ENCODE peak calls at places on chromosomes 3 and 15, in eight cellular contexts. One of them, this sample, is unnamed.

GRCh38 chr3:123347691-123348264 is 101.1 kb downstream of the ADCY5 start:
- DNase-seq in NCI-H460: no peak
- DNase-seq in NCI-H1694 treated with DMSO at 0.1 percent for 48 hours: no peak
- DNase-seq in effector memory CD8-positive, alpha-beta T cell: no peak
- DNase-seq in mucosa of descending colon: no peak
- DNase-seq in HCT116: no peak
- DNase-seq in lower leg skin: no peak
- DNase-seq in fibroblast of mammary gland: no peak
- DNase-seq in this sample: no peak

GRCh38 chr3:150703756-150704344 is at the start of gene ERICH6:
- DNase-seq in NCI-H460: peak
- DNase-seq in NCI-H1694 treated with DMSO at 0.1 percent for 48 hours: peak
- DNase-seq in effector memory CD8-positive, alpha-beta T cell: peak
- DNase-seq in mucosa of descending colon: peak
- DNase-seq in HCT116: peak
- DNase-seq in lower leg skin: peak
- DNase-seq in fibroblast of mammary gland: peak
- DNase-seq in this sample: peak

GRCh38 chr15:75029378-75030022 is 6.1 kb downstream of the PPCDC start:
- DNase-seq in NCI-H460: peak
- DNase-seq in NCI-H1694 treated with DMSO at 0.1 percent for 48 hours: peak
- DNase-seq in effector memory CD8-positive, alpha-beta T cell: peak
- DNase-seq in mucosa of descending colon: peak
- DNase-seq in HCT116: peak
- DNase-seq in lower leg skin: peak
- DNase-seq in fibroblast of mammary gland: peak
- DNase-seq in this sample: no peak

GRCh38 chr3:67437789-67438188 is 216.6 kb downstream of the SUCLG2 start:
- DNase-seq in NCI-H460: no peak
- DNase-seq in NCI-H1694 treated with DMSO at 0.1 percent for 48 hours: no peak
- DNase-seq in effector memory CD8-positive, alpha-beta T cell: no peak
- DNase-seq in mucosa of descending colon: no peak
- DNase-seq in HCT116: no peak
- DNase-seq in lower leg skin: no peak
- DNase-seq in fibroblast of mammary gland: no peak
- DNase-seq in this sample: no peak

GRCh38 chr3:59480486-59480995 is 430.7 kb upstream of the CFAP20DC start:
- DNase-seq in NCI-H460: no peak
- DNase-seq in NCI-H1694 treated with DMSO at 0.1 percent for 48 hours: no peak
- DNase-seq in effector memory CD8-positive, alpha-beta T cell: no peak
- DNase-seq in mucosa of descending colon: no peak
- DNase-seq in HCT116: no peak
- DNase-seq in lower leg skin: no peak
- DNase-seq in fibroblast of mammary gland: peak
- DNase-seq in this sample: no peak

GRCh38 chr15:74777769-74778598 is 3.9 kb upstream of the CSK start:
- DNase-seq in NCI-H460: no peak
- DNase-seq in NCI-H1694 treated with DMSO at 0.1 percent for 48 hours: no peak
- DNase-seq in effector memory CD8-positive, alpha-beta T cell: no peak
- DNase-seq in mucosa of descending colon: peak
- DNase-seq in HCT116: no peak
- DNase-seq in lower leg skin: no peak
- DNase-seq in fibroblast of mammary gland: no peak
- DNase-seq in this sample: no peak

GRCh38 chr15:91603681-91604080 is 249.8 kb upstream of the SLCO3A1 start:
- DNase-seq in NCI-H460: no peak
- DNase-seq in NCI-H1694 treated with DMSO at 0.1 percent for 48 hours: no peak
- DNase-seq in effector memory CD8-positive, alpha-beta T cell: no peak
- DNase-seq in mucosa of descending colon: no peak
- DNase-seq in HCT116: no peak
- DNase-seq in lower leg skin: no peak
- DNase-seq in fibroblast of mammary gland: peak
- DNase-seq in this sample: no peak

GRCh38 chr3:56593455-56594158 is 36.6 kb downstream of the CCDC66 start:
- DNase-seq in NCI-H460: no peak
- DNase-seq in NCI-H1694 treated with DMSO at 0.1 percent for 48 hours: no peak
- DNase-seq in effector memory CD8-positive, alpha-beta T cell: peak
- DNase-seq in mucosa of descending colon: no peak
- DNase-seq in HCT116: no peak
- DNase-seq in lower leg skin: no peak
- DNase-seq in fibroblast of mammary gland: no peak
- DNase-seq in this sample: no peak

GRCh38 chr3:17800232-17800631 is 57.8 kb upstream of the TBC1D5 start:
- DNase-seq in NCI-H460: no peak
- DNase-seq in NCI-H1694 treated with DMSO at 0.1 percent for 48 hours: no peak
- DNase-seq in effector memory CD8-positive, alpha-beta T cell: no peak
- DNase-seq in mucosa of descending colon: no peak
- DNase-seq in HCT116: no peak
- DNase-seq in lower leg skin: no peak
- DNase-seq in fibroblast of mammary gland: peak
- DNase-seq in this sample: no peak

GRCh38 chr3:55286695-55287094 is 200.4 kb downstream of the WNT5A start:
- DNase-seq in NCI-H460: no peak
- DNase-seq in NCI-H1694 treated with DMSO at 0.1 percent for 48 hours: no peak
- DNase-seq in effector memory CD8-positive, alpha-beta T cell: no peak
- DNase-seq in mucosa of descending colon: no peak
- DNase-seq in HCT116: no peak
- DNase-seq in lower leg skin: no peak
- DNase-seq in fibroblast of mammary gland: no peak
- DNase-seq in this sample: no peak

GRCh38 chr3:22245122-22245521 is 494.1 kb upstream of the ZNF385D start:
- DNase-seq in NCI-H460: no peak
- DNase-seq in NCI-H1694 treated with DMSO at 0.1 percent for 48 hours: no peak
- DNase-seq in effector memory CD8-positive, alpha-beta T cell: no peak
- DNase-seq in mucosa of descending colon: no peak
- DNase-seq in HCT116: no peak
- DNase-seq in lower leg skin: peak
- DNase-seq in fibroblast of mammary gland: peak
- DNase-seq in this sample: no peak

GRCh38 chr3:142004025-142004424 is 127.6 kb downstream of the ATP1B3 start:
- DNase-seq in NCI-H460: no peak
- DNase-seq in NCI-H1694 treated with DMSO at 0.1 percent for 48 hours: no peak
- DNase-seq in effector memory CD8-positive, alpha-beta T cell: no peak
- DNase-seq in mucosa of descending colon: no peak
- DNase-seq in HCT116: no peak
- DNase-seq in lower leg skin: no peak
- DNase-seq in fibroblast of mammary gland: no peak
- DNase-seq in this sample: no peak

GRCh38 chr15:85168642-85169173 is 187.1 kb downstream of the PDE8A start:
- DNase-seq in NCI-H460: no peak
- DNase-seq in NCI-H1694 treated with DMSO at 0.1 percent for 48 hours: peak
- DNase-seq in effector memory CD8-positive, alpha-beta T cell: peak
- DNase-seq in mucosa of descending colon: peak
- DNase-seq in HCT116: peak
- DNase-seq in lower leg skin: no peak
- DNase-seq in fibroblast of mammary gland: peak
- DNase-seq in this sample: no peak

GRCh38 chr3:45906681-45907220 is 20.4 kb downstream of the CCR9 start:
- DNase-seq in NCI-H460: no peak
- DNase-seq in NCI-H1694 treated with DMSO at 0.1 percent for 48 hours: no peak
- DNase-seq in effector memory CD8-positive, alpha-beta T cell: no peak
- DNase-seq in mucosa of descending colon: no peak
- DNase-seq in HCT116: no peak
- DNase-seq in lower leg skin: no peak
- DNase-seq in fibroblast of mammary gland: peak
- DNase-seq in this sample: no peak

GRCh38 chr3:15280853-15281532 is 51.4 kb downstream of the SH3BP5 start:
- DNase-seq in NCI-H460: no peak
- DNase-seq in NCI-H1694 treated with DMSO at 0.1 percent for 48 hours: no peak
- DNase-seq in effector memory CD8-positive, alpha-beta T cell: no peak
- DNase-seq in mucosa of descending colon: no peak
- DNase-seq in HCT116: no peak
- DNase-seq in lower leg skin: no peak
- DNase-seq in fibroblast of mammary gland: no peak
- DNase-seq in this sample: no peak

GRCh38 chr3:8595252-8595934 is 49.2 kb downstream of the SSUH2 start:
- DNase-seq in NCI-H460: no peak
- DNase-seq in NCI-H1694 treated with DMSO at 0.1 percent for 48 hours: peak
- DNase-seq in effector memory CD8-positive, alpha-beta T cell: no peak
- DNase-seq in mucosa of descending colon: no peak
- DNase-seq in HCT116: no peak
- DNase-seq in lower leg skin: no peak
- DNase-seq in fibroblast of mammary gland: no peak
- DNase-seq in this sample: no peak

GRCh38 chr15:71288348-71288955 is 173.2 kb downstream of the THSD4 start:
- DNase-seq in NCI-H460: no peak
- DNase-seq in NCI-H1694 treated with DMSO at 0.1 percent for 48 hours: no peak
- DNase-seq in effector memory CD8-positive, alpha-beta T cell: no peak
- DNase-seq in mucosa of descending colon: no peak
- DNase-seq in HCT116: no peak
- DNase-seq in lower leg skin: no peak
- DNase-seq in fibroblast of mammary gland: no peak
- DNase-seq in this sample: no peak

GRCh38 chr3:59894425-59895146 is 844.8 kb upstream of the CFAP20DC start:
- DNase-seq in NCI-H460: no peak
- DNase-seq in NCI-H1694 treated with DMSO at 0.1 percent for 48 hours: no peak
- DNase-seq in effector memory CD8-positive, alpha-beta T cell: no peak
- DNase-seq in mucosa of descending colon: no peak
- DNase-seq in HCT116: no peak
- DNase-seq in lower leg skin: no peak
- DNase-seq in fibroblast of mammary gland: no peak
- DNase-seq in this sample: no peak

GRCh38 chr15:52292780-52293392 is 2.7 kb downstream of the MYO5C start:
- DNase-seq in NCI-H460: no peak
- DNase-seq in NCI-H1694 treated with DMSO at 0.1 percent for 48 hours: no peak
- DNase-seq in effector memory CD8-positive, alpha-beta T cell: no peak
- DNase-seq in mucosa of descending colon: no peak
- DNase-seq in HCT116: no peak
- DNase-seq in lower leg skin: no peak
- DNase-seq in fibroblast of mammary gland: no peak
- DNase-seq in this sample: no peak

GRCh38 chr15:78070049-78070698 is 7.3 kb downstream of the TBC1D2B start:
- DNase-seq in NCI-H460: no peak
- DNase-seq in NCI-H1694 treated with DMSO at 0.1 percent for 48 hours: no peak
- DNase-seq in effector memory CD8-positive, alpha-beta T cell: no peak
- DNase-seq in mucosa of descending colon: peak
- DNase-seq in HCT116: no peak
- DNase-seq in lower leg skin: no peak
- DNase-seq in fibroblast of mammary gland: peak
- DNase-seq in this sample: no peak

GRCh38 chr15:101167791-101168462 is 83.9 kb downstream of the CHSY1 start:
- DNase-seq in NCI-H460: no peak
- DNase-seq in NCI-H1694 treated with DMSO at 0.1 percent for 48 hours: no peak
- DNase-seq in effector memory CD8-positive, alpha-beta T cell: no peak
- DNase-seq in mucosa of descending colon: peak
- DNase-seq in HCT116: peak
- DNase-seq in lower leg skin: peak
- DNase-seq in fibroblast of mammary gland: peak
- DNase-seq in this sample: peak

GRCh38 chr3:59212128-59212764 is 162.4 kb upstream of the CFAP20DC start:
- DNase-seq in NCI-H460: peak
- DNase-seq in NCI-H1694 treated with DMSO at 0.1 percent for 48 hours: peak
- DNase-seq in effector memory CD8-positive, alpha-beta T cell: peak
- DNase-seq in mucosa of descending colon: no peak
- DNase-seq in HCT116: peak
- DNase-seq in lower leg skin: no peak
- DNase-seq in fibroblast of mammary gland: peak
- DNase-seq in this sample: no peak

GRCh38 chr15:79184465-79184892 is 93.9 kb upstream of the RASGRF1 start:
- DNase-seq in NCI-H460: peak
- DNase-seq in NCI-H1694 treated with DMSO at 0.1 percent for 48 hours: peak
- DNase-seq in effector memory CD8-positive, alpha-beta T cell: peak
- DNase-seq in mucosa of descending colon: no peak
- DNase-seq in HCT116: peak
- DNase-seq in lower leg skin: peak
- DNase-seq in fibroblast of mammary gland: peak
- DNase-seq in this sample: no peak

GRCh38 chr3:197335428-197336132 is 37.2 kb upstream of the DLG1 start:
- DNase-seq in NCI-H460: no peak
- DNase-seq in NCI-H1694 treated with DMSO at 0.1 percent for 48 hours: no peak
- DNase-seq in effector memory CD8-positive, alpha-beta T cell: no peak
- DNase-seq in mucosa of descending colon: no peak
- DNase-seq in HCT116: no peak
- DNase-seq in lower leg skin: no peak
- DNase-seq in fibroblast of mammary gland: no peak
- DNase-seq in this sample: no peak

GRCh38 chr3:104906001-104906639 is 460.6 kb upstream of the ALCAM start:
- DNase-seq in NCI-H460: no peak
- DNase-seq in NCI-H1694 treated with DMSO at 0.1 percent for 48 hours: no peak
- DNase-seq in effector memory CD8-positive, alpha-beta T cell: no peak
- DNase-seq in mucosa of descending colon: peak
- DNase-seq in HCT116: no peak
- DNase-seq in lower leg skin: no peak
- DNase-seq in fibroblast of mammary gland: no peak
- DNase-seq in this sample: no peak

GRCh38 chr3:14357463-14357862 is 44.9 kb upstream of the SLC6A6 start:
- DNase-seq in NCI-H460: no peak
- DNase-seq in NCI-H1694 treated with DMSO at 0.1 percent for 48 hours: no peak
- DNase-seq in effector memory CD8-positive, alpha-beta T cell: no peak
- DNase-seq in mucosa of descending colon: no peak
- DNase-seq in HCT116: no peak
- DNase-seq in lower leg skin: no peak
- DNase-seq in fibroblast of mammary gland: no peak
- DNase-seq in this sample: no peak

GRCh38 chr3:50138266-50139230 is 16.6 kb upstream of the SEMA3F start:
- DNase-seq in NCI-H460: no peak
- DNase-seq in NCI-H1694 treated with DMSO at 0.1 percent for 48 hours: peak
- DNase-seq in effector memory CD8-positive, alpha-beta T cell: no peak
- DNase-seq in mucosa of descending colon: no peak
- DNase-seq in HCT116: no peak
- DNase-seq in lower leg skin: no peak
- DNase-seq in fibroblast of mammary gland: no peak
- DNase-seq in this sample: no peak

GRCh38 chr15:89652131-89652530 is 3.1 kb downstream of the KIF7 start:
- DNase-seq in NCI-H460: no peak
- DNase-seq in NCI-H1694 treated with DMSO at 0.1 percent for 48 hours: no peak
- DNase-seq in effector memory CD8-positive, alpha-beta T cell: no peak
- DNase-seq in mucosa of descending colon: no peak
- DNase-seq in HCT116: no peak
- DNase-seq in lower leg skin: no peak
- DNase-seq in fibroblast of mammary gland: no peak
- DNase-seq in this sample: no peak

GRCh38 chr3:15633766-15634588 is 32.4 kb downstream of the BTD start:
- DNase-seq in NCI-H460: no peak
- DNase-seq in NCI-H1694 treated with DMSO at 0.1 percent for 48 hours: no peak
- DNase-seq in effector memory CD8-positive, alpha-beta T cell: no peak
- DNase-seq in mucosa of descending colon: no peak
- DNase-seq in HCT116: no peak
- DNase-seq in lower leg skin: no peak
- DNase-seq in fibroblast of mammary gland: peak
- DNase-seq in this sample: no peak

GRCh38 chr3:94206291-94206690 is 143.4 kb downstream of the NSUN3 start:
- DNase-seq in NCI-H460: no peak
- DNase-seq in NCI-H1694 treated with DMSO at 0.1 percent for 48 hours: no peak
- DNase-seq in effector memory CD8-positive, alpha-beta T cell: no peak
- DNase-seq in mucosa of descending colon: no peak
- DNase-seq in HCT116: no peak
- DNase-seq in lower leg skin: no peak
- DNase-seq in fibroblast of mammary gland: no peak
- DNase-seq in this sample: no peak

GRCh38 chr3:141266797-141267555 is 35.4 kb downstream of the PXYLP1 start:
- DNase-seq in NCI-H460: no peak
- DNase-seq in NCI-H1694 treated with DMSO at 0.1 percent for 48 hours: no peak
- DNase-seq in effector memory CD8-positive, alpha-beta T cell: peak
- DNase-seq in mucosa of descending colon: no peak
- DNase-seq in HCT116: no peak
- DNase-seq in lower leg skin: no peak
- DNase-seq in fibroblast of mammary gland: no peak
- DNase-seq in this sample: no peak

GRCh38 chr15:63370764-63371163 is 10.9 kb downstream of the CA12 start:
- DNase-seq in NCI-H460: no peak
- DNase-seq in NCI-H1694 treated with DMSO at 0.1 percent for 48 hours: no peak
- DNase-seq in effector memory CD8-positive, alpha-beta T cell: no peak
- DNase-seq in mucosa of descending colon: no peak
- DNase-seq in HCT116: no peak
- DNase-seq in lower leg skin: no peak
- DNase-seq in fibroblast of mammary gland: no peak
- DNase-seq in this sample: no peak

GRCh38 chr3:41258239-41258800 is 59.0 kb downstream of the CTNNB1 start:
- DNase-seq in NCI-H460: no peak
- DNase-seq in NCI-H1694 treated with DMSO at 0.1 percent for 48 hours: no peak
- DNase-seq in effector memory CD8-positive, alpha-beta T cell: no peak
- DNase-seq in mucosa of descending colon: no peak
- DNase-seq in HCT116: no peak
- DNase-seq in lower leg skin: no peak
- DNase-seq in fibroblast of mammary gland: peak
- DNase-seq in this sample: no peak

GRCh38 chr15:57873564-57874209 is 167.2 kb downstream of the POLR2M start:
- DNase-seq in NCI-H460: no peak
- DNase-seq in NCI-H1694 treated with DMSO at 0.1 percent for 48 hours: no peak
- DNase-seq in effector memory CD8-positive, alpha-beta T cell: no peak
- DNase-seq in mucosa of descending colon: no peak
- DNase-seq in HCT116: no peak
- DNase-seq in lower leg skin: no peak
- DNase-seq in fibroblast of mammary gland: peak
- DNase-seq in this sample: no peak